ENCODE peak calls at places on chromosomes 16 and 17, in six cellular contexts. One of them, this sample, is unnamed.

GRCh38 chr17:19426631-19427030 is 15.6 kb downstream of the RNF112 start:
- DNase-seq in H9: peak; percentile 61
- DNase-seq in heart left ventricle: no peak
- DNase-seq in GM13977: no peak
- DNase-seq in mammary epithelial cell: no peak
- DNase-seq in cardiac fibroblast: no peak
- DNase-seq in this sample: no peak

GRCh38 chr17:78789663-78790181 is 7.6 kb upstream of the CYTH1 start:
- DNase-seq in H9: no peak
- DNase-seq in heart left ventricle: peak; percentile 60
- DNase-seq in GM13977: no peak
- DNase-seq in mammary epithelial cell: no peak
- DNase-seq in cardiac fibroblast: peak; percentile 57
- DNase-seq in this sample: peak; percentile 85

GRCh38 chr17:68495081-68495480 is 17.1 kb upstream of the PRKAR1A start:
- DNase-seq in H9: no peak
- DNase-seq in heart left ventricle: no peak
- DNase-seq in GM13977: no peak
- DNase-seq in mammary epithelial cell: no peak
- DNase-seq in cardiac fibroblast: no peak
- DNase-seq in this sample: no peak

GRCh38 chr17:77151236-77151635 is 10.5 kb downstream of the SEC14L1 start:
- DNase-seq in H9: no peak
- DNase-seq in heart left ventricle: no peak
- DNase-seq in GM13977: no peak
- DNase-seq in mammary epithelial cell: no peak
- DNase-seq in cardiac fibroblast: no peak
- DNase-seq in this sample: no peak

GRCh38 chr16:55711959-55712876 is 56.4 kb downstream of the SLC6A2 start:
- DNase-seq in H9: peak; percentile 61
- DNase-seq in heart left ventricle: peak; percentile 49
- DNase-seq in GM13977: peak; percentile 53
- DNase-seq in mammary epithelial cell: peak; percentile 29
- DNase-seq in cardiac fibroblast: peak; percentile 63
- DNase-seq in this sample: peak; percentile 77

GRCh38 chr16:11076259-11077018 is 132.1 kb downstream of the CLEC16A start:
- DNase-seq in H9: no peak
- DNase-seq in heart left ventricle: no peak
- DNase-seq in GM13977: peak; percentile 81
- DNase-seq in mammary epithelial cell: no peak
- DNase-seq in cardiac fibroblast: no peak
- DNase-seq in this sample: no peak

GRCh38 chr17:17682737-17683675 is 1.7 kb downstream of the RAI1 start:
- DNase-seq in H9: peak; percentile 65
- DNase-seq in heart left ventricle: peak; percentile 77
- DNase-seq in GM13977: peak; percentile 77
- DNase-seq in mammary epithelial cell: peak; percentile 65
- DNase-seq in cardiac fibroblast: peak; percentile 83
- DNase-seq in this sample: peak; percentile 71

GRCh38 chr16:83206426-83206825 is 579.7 kb downstream of the CDH13 start:
- DNase-seq in H9: no peak
- DNase-seq in heart left ventricle: no peak
- DNase-seq in GM13977: no peak
- DNase-seq in mammary epithelial cell: peak; percentile 83
- DNase-seq in cardiac fibroblast: peak; percentile 22
- DNase-seq in this sample: no peak

GRCh38 chr17:66302761-66303626 is 581 bp downstream of the PRKCA start:
- DNase-seq in H9: peak; percentile 74
- DNase-seq in heart left ventricle: peak; percentile 61
- DNase-seq in GM13977: peak; percentile 22
- DNase-seq in mammary epithelial cell: peak; percentile 47
- DNase-seq in cardiac fibroblast: peak; percentile 60
- DNase-seq in this sample: peak; percentile 75

GRCh38 chr17:48907713-48908046 is 527 bp upstream of the UBE2Z start:
- DNase-seq in H9: no peak
- DNase-seq in heart left ventricle: no peak
- DNase-seq in GM13977: no peak
- DNase-seq in mammary epithelial cell: no peak
- DNase-seq in cardiac fibroblast: peak; percentile 76
- DNase-seq in this sample: no peak

GRCh38 chr17:56173026-56173425 is 19.8 kb downstream of the ANKFN1 start:
- DNase-seq in H9: no peak
- DNase-seq in heart left ventricle: no peak
- DNase-seq in GM13977: no peak
- DNase-seq in mammary epithelial cell: no peak
- DNase-seq in cardiac fibroblast: no peak
- DNase-seq in this sample: no peak

GRCh38 chr17:75654176-75654575 is 12.8 kb downstream of the RECQL5 start:
- DNase-seq in H9: no peak
- DNase-seq in heart left ventricle: no peak
- DNase-seq in GM13977: no peak
- DNase-seq in mammary epithelial cell: no peak
- DNase-seq in cardiac fibroblast: peak; percentile 9
- DNase-seq in this sample: no peak

GRCh38 chr16:11090947-11091785 is 146.8 kb downstream of the CLEC16A start:
- DNase-seq in H9: no peak
- DNase-seq in heart left ventricle: no peak
- DNase-seq in GM13977: no peak
- DNase-seq in mammary epithelial cell: no peak
- DNase-seq in cardiac fibroblast: no peak
- DNase-seq in this sample: no peak

GRCh38 chr16:1259760-1260068 is 3.8 kb downstream of the TPSD1 start:
- DNase-seq in H9: no peak
- DNase-seq in heart left ventricle: no peak
- DNase-seq in GM13977: no peak
- DNase-seq in mammary epithelial cell: no peak
- DNase-seq in cardiac fibroblast: no peak
- DNase-seq in this sample: no peak

GRCh38 chr17:48215583-48216139 is 108.1 kb downstream of the SNX11 start:
- DNase-seq in H9: peak; percentile 77
- DNase-seq in heart left ventricle: no peak
- DNase-seq in GM13977: no peak
- DNase-seq in mammary epithelial cell: peak; percentile 31
- DNase-seq in cardiac fibroblast: peak; percentile 65
- DNase-seq in this sample: no peak

GRCh38 chr17:61491981-61492380 is 39.8 kb downstream of the TBX4 start:
- DNase-seq in H9: no peak
- DNase-seq in heart left ventricle: no peak
- DNase-seq in GM13977: no peak
- DNase-seq in mammary epithelial cell: no peak
- DNase-seq in cardiac fibroblast: no peak
- DNase-seq in this sample: no peak

GRCh38 chr17:38879878-38880727 is 10.2 kb downstream of the LASP1 start:
- DNase-seq in H9: peak; percentile 96
- DNase-seq in heart left ventricle: no peak
- DNase-seq in GM13977: no peak
- DNase-seq in mammary epithelial cell: peak; percentile 77
- DNase-seq in cardiac fibroblast: peak; percentile 90
- DNase-seq in this sample: no peak

GRCh38 chr16:84446596-84447392 is 57.7 kb downstream of the MEAK7 start:
- DNase-seq in H9: no peak
- DNase-seq in heart left ventricle: no peak
- DNase-seq in GM13977: no peak
- DNase-seq in mammary epithelial cell: no peak
- DNase-seq in cardiac fibroblast: peak; percentile 4
- DNase-seq in this sample: no peak

GRCh38 chr17:57068222-57068658 is 16.8 kb upstream of the AKAP1 start:
- DNase-seq in H9: peak; percentile 80
- DNase-seq in heart left ventricle: no peak
- DNase-seq in GM13977: no peak
- DNase-seq in mammary epithelial cell: peak; percentile 53
- DNase-seq in cardiac fibroblast: no peak
- DNase-seq in this sample: no peak

GRCh38 chr16:89314357-89314756 is 96.9 kb downstream of the ZNF778 start:
- DNase-seq in H9: no peak
- DNase-seq in heart left ventricle: no peak
- DNase-seq in GM13977: no peak
- DNase-seq in mammary epithelial cell: no peak
- DNase-seq in cardiac fibroblast: no peak
- DNase-seq in this sample: no peak

GRCh38 chr16:12463961-12464360 is 339.7 kb downstream of the CPPED1 start:
- DNase-seq in H9: no peak
- DNase-seq in heart left ventricle: no peak
- DNase-seq in GM13977: no peak
- DNase-seq in mammary epithelial cell: no peak
- DNase-seq in cardiac fibroblast: no peak
- DNase-seq in this sample: no peak

GRCh38 chr16:12470311-12471229 is 333.1 kb downstream of the CPPED1 start:
- DNase-seq in H9: no peak
- DNase-seq in heart left ventricle: peak; percentile 65
- DNase-seq in GM13977: no peak
- DNase-seq in mammary epithelial cell: no peak
- DNase-seq in cardiac fibroblast: no peak
- DNase-seq in this sample: peak; percentile 40

GRCh38 chr16:12471383-12471782 is 332.3 kb downstream of the CPPED1 start:
- DNase-seq in H9: no peak
- DNase-seq in heart left ventricle: no peak
- DNase-seq in GM13977: no peak
- DNase-seq in mammary epithelial cell: no peak
- DNase-seq in cardiac fibroblast: no peak
- DNase-seq in this sample: no peak

GRCh38 chr16:12467418-12468210 is 336.1 kb downstream of the CPPED1 start:
- DNase-seq in H9: no peak
- DNase-seq in heart left ventricle: no peak
- DNase-seq in GM13977: no peak
- DNase-seq in mammary epithelial cell: no peak
- DNase-seq in cardiac fibroblast: no peak
- DNase-seq in this sample: no peak

DNA sequence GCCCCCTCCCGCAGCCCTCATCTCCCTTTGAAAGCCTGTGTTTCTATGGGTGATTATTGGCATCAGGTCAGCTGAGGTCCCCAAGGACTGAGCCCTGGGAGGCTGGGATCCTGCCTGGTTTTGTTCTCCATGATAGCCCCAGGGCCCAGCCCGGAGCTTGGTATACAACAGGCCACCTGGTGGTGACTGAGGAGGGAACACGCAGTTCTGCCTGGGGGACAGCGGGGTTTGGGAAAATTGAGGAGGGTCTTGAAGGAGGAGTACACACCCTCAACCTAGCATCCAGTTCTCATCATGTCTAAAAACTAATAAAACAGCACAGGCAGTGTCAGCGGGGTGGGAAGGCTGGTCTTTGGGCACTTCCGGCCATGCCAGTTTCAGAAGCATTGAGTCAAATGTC is 335.1 kb downstream of the CPPED1 start:
- DNase-seq in H9: peak; percentile 57
- DNase-seq in heart left ventricle: no peak
- DNase-seq in GM13977: no peak
- DNase-seq in mammary epithelial cell: no peak
- DNase-seq in cardiac fibroblast: no peak
- DNase-seq in this sample: no peak
- TF ChIP-seq CTCF in H9: peak; percentile 73
- TF ChIP-seq CTCF in heart left ventricle: no peak
- TF ChIP-seq CTCF in GM13977: no peak
- TF ChIP-seq CTCF in mammary epithelial cell: no peak
- TF ChIP-seq CTCF in cardiac fibroblast: no peak
- TF ChIP-seq CTCF in this sample: no peak

GRCh38 chr16:30902070-30902972 is 5.9 kb downstream of the CTF1 start:
- DNase-seq in H9: peak; percentile 67
- DNase-seq in heart left ventricle: peak; percentile 79
- DNase-seq in GM13977: peak; percentile 90
- DNase-seq in mammary epithelial cell: peak; percentile 31
- DNase-seq in cardiac fibroblast: peak; percentile 59
- DNase-seq in this sample: peak; percentile 87
- TF ChIP-seq CTCF in H9: no peak
- TF ChIP-seq CTCF in heart left ventricle: peak; percentile 23
- TF ChIP-seq CTCF in GM13977: peak; percentile 77
- TF ChIP-seq CTCF in mammary epithelial cell: no peak
- TF ChIP-seq CTCF in cardiac fibroblast: no peak
- TF ChIP-seq CTCF in this sample: peak; percentile 63

DNA sequence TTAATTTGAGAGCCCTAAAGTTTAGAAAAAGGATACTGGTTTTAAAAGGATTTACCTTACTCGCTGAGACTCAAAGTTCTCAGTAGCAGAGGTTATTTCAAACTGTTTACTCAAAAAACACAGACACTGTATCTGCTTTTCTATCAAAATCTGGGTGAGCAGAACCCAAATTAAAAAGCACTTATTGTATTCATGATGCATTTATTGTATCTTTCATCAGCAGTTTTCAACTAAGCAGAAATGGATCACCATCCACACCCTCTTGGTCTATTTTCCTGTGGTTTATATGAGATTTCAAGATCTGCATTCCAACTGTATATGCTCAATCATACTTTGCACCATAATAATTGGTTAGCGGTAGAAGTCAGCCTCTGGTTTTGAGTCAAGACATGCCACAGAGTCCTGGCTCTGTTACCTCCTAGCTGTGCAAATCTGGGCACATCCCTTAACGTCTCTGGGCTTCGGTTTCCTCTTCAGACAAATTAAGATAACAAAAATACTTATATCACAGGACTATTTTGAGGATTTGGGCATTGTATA is 109.5 kb downstream of the ASIC2 start:
- DNase-seq in H9: no peak
- DNase-seq in heart left ventricle: no peak
- DNase-seq in GM13977: no peak
- DNase-seq in mammary epithelial cell: peak; percentile 77
- DNase-seq in cardiac fibroblast: no peak
- DNase-seq in this sample: no peak
- TF ChIP-seq CTCF in H9: no peak
- TF ChIP-seq CTCF in heart left ventricle: no peak
- TF ChIP-seq CTCF in GM13977: no peak
- TF ChIP-seq CTCF in mammary epithelial cell: no peak
- TF ChIP-seq CTCF in cardiac fibroblast: no peak
- TF ChIP-seq CTCF in this sample: no peak

DNA sequence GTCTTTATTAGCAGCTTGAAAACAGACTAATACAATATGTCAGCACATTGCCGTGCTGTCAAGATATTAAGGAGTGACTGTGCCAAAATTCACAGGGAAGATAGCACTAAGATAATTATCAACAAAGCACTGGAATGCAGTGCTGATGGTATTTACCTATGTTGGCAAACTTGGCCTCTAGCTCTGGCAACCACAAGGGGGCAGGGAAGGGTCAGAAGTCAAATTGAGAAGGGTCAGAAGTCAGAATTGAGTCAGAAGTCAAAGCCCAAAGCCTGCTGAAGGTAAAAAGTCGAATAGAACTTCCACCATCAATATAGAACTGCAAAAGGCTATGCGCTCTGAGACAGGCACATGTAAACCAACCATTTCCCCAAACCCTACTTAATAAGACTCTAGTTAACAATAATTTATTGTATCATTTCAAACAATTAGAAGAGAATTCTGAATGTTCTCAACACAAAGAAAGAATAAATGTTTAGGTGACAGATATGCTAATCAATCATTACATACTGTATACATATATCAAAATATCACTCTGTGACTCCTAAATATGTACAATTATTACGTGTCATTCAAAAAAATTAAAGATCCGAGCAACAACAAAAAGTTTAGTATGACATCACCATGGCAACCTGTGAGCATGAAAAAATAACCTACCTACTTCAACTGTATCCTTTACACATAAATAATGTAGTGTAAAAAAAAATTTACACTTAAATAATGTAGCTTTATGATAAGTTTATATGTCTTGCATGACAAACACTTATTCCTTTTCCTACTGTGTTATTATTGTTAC is 916.1 kb downstream of the KCNJ2 start:
- DNase-seq in H9: peak; percentile 79
- DNase-seq in heart left ventricle: no peak
- DNase-seq in GM13977: no peak
- DNase-seq in mammary epithelial cell: peak; percentile 23
- DNase-seq in cardiac fibroblast: peak; percentile 25
- DNase-seq in this sample: no peak
- TF ChIP-seq CTCF in H9: peak; percentile 78
- TF ChIP-seq CTCF in heart left ventricle: no peak
- TF ChIP-seq CTCF in GM13977: peak; percentile 30
- TF ChIP-seq CTCF in mammary epithelial cell: peak; percentile 53
- TF ChIP-seq CTCF in cardiac fibroblast: peak; percentile 24
- TF ChIP-seq CTCF in this sample: no peak

GRCh38 chr16:69329369-69330285 is 761 bp downstream of the PDF start:
- DNase-seq in H9: no peak
- DNase-seq in heart left ventricle: no peak
- DNase-seq in GM13977: peak; percentile 71
- DNase-seq in mammary epithelial cell: peak; percentile 48
- DNase-seq in cardiac fibroblast: peak; percentile 33
- DNase-seq in this sample: no peak
- TF ChIP-seq CTCF in H9: no peak
- TF ChIP-seq CTCF in heart left ventricle: no peak
- TF ChIP-seq CTCF in GM13977: no peak
- TF ChIP-seq CTCF in mammary epithelial cell: no peak
- TF ChIP-seq CTCF in cardiac fibroblast: no peak
- TF ChIP-seq CTCF in this sample: no peak

This sample was measured in psoas muscle.